ENCODE peak calls at places on chromosome 18, in four cellular contexts. O is A549, B is uterus, T is H1. U is an unnamed sample.

GRCh38 chr18:63290456-63291200 is 28.9 kb downstream of the BCL2 start:
- DNase-seq in O (no peak), B (peak; percentile 37), T (no peak), U (no peak)

GRCh38 chr18:23851470-23852002 is 162.3 kb downstream of the LAMA3 start:
- DNase-seq in O (no peak), B (no peak), T (no peak), U (no peak)

GRCh38 chr18:24914148-24914525 is 437.8 kb downstream of the ZNF521 start:
- DNase-seq in O (no peak), B (no peak), T (no peak), U (no peak)

GRCh38 chr18:69490813-69491212 is 90.1 kb downstream of the DOK6 start:
- DNase-seq in O (no peak), B (no peak), T (no peak), U (no peak)

GRCh38 chr18:77444385-77444784 is 194.7 kb downstream of the GALR1 start:
- DNase-seq in O (no peak), B (no peak), T (no peak), U (no peak)

GRCh38 chr18:5466256-5466655 is 77.5 kb downstream of the EPB41L3 start:
- DNase-seq in O (no peak), B (no peak), T (no peak), U (no peak)

GRCh38 chr18:26546875-26547301 is 1.5 kb downstream of the KCTD1 start:
- DNase-seq in O (no peak), B (no peak), T (peak; percentile 72), U (no peak)

GRCh38 chr18:77096936-77097886 is 35.4 kb downstream of the MBP start:
- DNase-seq in O (no peak), B (no peak), T (peak; percentile 68), U (no peak)

GRCh38 chr18:74840492-74841167 is 243.0 kb downstream of the ZNF407 start:
- DNase-seq in O (peak; percentile 51), B (no peak), T (no peak), U (no peak)

GRCh38 chr18:79863946-79864725 is 66.4 kb downstream of the KCNG2 start:
- DNase-seq in O (no peak), B (no peak), T (peak; percentile 42), U (no peak)

GRCh38 chr18:49752095-49752457 is 61.3 kb downstream of the ACAA2 start:
- DNase-seq in O (no peak), B (no peak), T (peak; percentile 34), U (no peak)

GRCh38 chr18:61606759-61607158 is 273.5 kb downstream of the CDH20 start:
- DNase-seq in O (peak; percentile 74), B (peak; percentile 66), T (peak; percentile 54), U (peak; percentile 30)

GRCh38 chr18:79345366-79345765 is 50.4 kb upstream of the NFATC1 start:
- DNase-seq in O (no peak), B (no peak), T (no peak), U (no peak)

GRCh38 chr18:3340682-3341097 is 78.8 kb downstream of the MYL12B start:
- DNase-seq in O (no peak), B (no peak), T (no peak), U (no peak)

GRCh38 chr18:29018976-29019375 is 842.0 kb upstream of the CDH2 start:
- DNase-seq in O (no peak), B (no peak), T (no peak), U (no peak)

GRCh38 chr18:13283746-13284145 is 65.2 kb downstream of the LDLRAD4 start:
- DNase-seq in O (no peak), B (no peak), T (no peak), U (no peak)

GRCh38 chr18:13626544-13626908 is 99.8 kb downstream of the FAM210A start:
- DNase-seq in O (no peak), B (no peak), T (no peak), U (no peak)

GRCh38 chr18:51724790-51725721 is 527.6 kb upstream of the MEX3C start:
- DNase-seq in O (no peak), B (no peak), T (no peak), U (no peak)

GRCh38 chr18:34592961-34593382 is 117.1 kb upstream of the DTNA start:
- DNase-seq in O (no peak), B (peak; percentile 33), T (peak; percentile 48), U (peak; percentile 19)

GRCh38 chr18:74499633-74500032 is 3.5 kb downstream of the CNDP2 start:
- DNase-seq in O (no peak), B (peak; percentile 60), T (no peak), U (peak; percentile 84)

GRCh38 chr18:46340716-46341115 is 236.5 kb downstream of the HAUS1 start:
- DNase-seq in O (no peak), B (no peak), T (no peak), U (no peak)

GRCh38 chr18:13232971-13233565 is 14.5 kb downstream of the LDLRAD4 start:
- DNase-seq in O (no peak), B (no peak), T (peak; percentile 46), U (no peak)

GRCh38 chr18:23998811-23999210 is 15.7 kb upstream of the TTC39C start:
- DNase-seq in O (peak; percentile 8), B (no peak), T (no peak), U (no peak)

GRCh38 chr18:70216788-70217187 is 11.3 kb upstream of the RTTN start:
- DNase-seq in O (no peak), B (no peak), T (no peak), U (no peak)

GRCh38 chr18:47772374-47773248 is 157.8 kb downstream of the SMAD2 start:
- DNase-seq in O (peak; percentile 72), B (no peak), T (peak; percentile 99), U (peak; percentile 77)
- H3K27ac ChIP-seq in O (peak overlapping the region; percentile 79), B (no peak overlapping the region), T (no peak overlapping the region), U (no peak overlapping the region)

DNA sequence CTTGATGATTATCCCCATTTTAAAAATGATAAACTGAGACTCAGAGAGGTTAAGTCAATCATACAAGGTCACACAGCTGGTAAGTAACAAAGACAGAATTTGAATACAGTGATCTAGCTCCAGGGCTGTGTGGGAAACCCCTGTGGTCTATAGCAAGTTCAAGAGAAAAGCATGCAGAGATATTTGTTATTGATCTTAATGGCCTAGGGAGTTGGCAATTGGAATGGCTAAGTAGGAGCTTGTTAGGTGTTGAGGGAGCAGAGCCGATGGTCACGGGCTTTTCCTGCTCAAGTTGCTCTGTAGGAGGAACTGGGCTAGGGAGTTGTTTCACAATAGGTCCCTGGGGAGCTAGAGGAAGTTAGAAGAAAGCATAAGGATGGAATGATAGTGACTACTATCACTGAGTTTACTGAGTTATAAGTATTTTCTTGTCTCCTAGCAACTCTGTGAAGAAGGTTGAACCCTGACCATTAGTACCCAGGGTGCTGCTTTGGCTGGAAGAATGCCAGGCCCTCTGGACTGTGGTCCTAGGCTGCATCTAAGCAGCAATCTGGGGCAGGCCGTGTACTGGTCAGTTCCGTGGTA is 30.0 kb downstream of the RNF125 start:
- DNase-seq in O (peak; percentile 49), B (peak; percentile 30), T (no peak), U (peak; percentile 68)
- H3K27ac ChIP-seq in O (no peak overlapping the region), B (no peak overlapping the region), T (no peak overlapping the region), U (peak overlapping the region; percentile 72)

DNA sequence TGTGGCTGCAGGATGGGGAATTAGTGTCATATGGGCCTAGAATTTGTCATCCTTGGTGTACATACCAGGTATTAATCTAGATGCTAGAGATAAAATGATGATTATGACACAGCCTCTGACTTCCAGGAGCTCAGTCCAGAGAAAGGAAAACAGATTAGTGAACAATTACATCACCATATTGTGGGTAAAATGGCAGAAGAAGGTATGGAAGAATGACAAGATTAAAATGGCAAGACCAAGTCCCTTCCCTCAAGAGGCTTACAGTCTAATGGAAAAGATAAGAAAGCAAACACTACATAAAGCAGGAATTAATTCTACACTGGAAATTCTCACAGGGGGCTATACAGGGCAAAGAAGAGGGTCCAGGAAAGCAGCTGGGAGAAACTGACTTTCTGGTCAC is 25.9 kb upstream of the TYMS start:
- DNase-seq in O (no peak), B (no peak), T (no peak), U (no peak)
- H3K27ac ChIP-seq in O (no peak overlapping the region), B (no peak overlapping the region), T (no peak overlapping the region), U (no peak overlapping the region)

DNA sequence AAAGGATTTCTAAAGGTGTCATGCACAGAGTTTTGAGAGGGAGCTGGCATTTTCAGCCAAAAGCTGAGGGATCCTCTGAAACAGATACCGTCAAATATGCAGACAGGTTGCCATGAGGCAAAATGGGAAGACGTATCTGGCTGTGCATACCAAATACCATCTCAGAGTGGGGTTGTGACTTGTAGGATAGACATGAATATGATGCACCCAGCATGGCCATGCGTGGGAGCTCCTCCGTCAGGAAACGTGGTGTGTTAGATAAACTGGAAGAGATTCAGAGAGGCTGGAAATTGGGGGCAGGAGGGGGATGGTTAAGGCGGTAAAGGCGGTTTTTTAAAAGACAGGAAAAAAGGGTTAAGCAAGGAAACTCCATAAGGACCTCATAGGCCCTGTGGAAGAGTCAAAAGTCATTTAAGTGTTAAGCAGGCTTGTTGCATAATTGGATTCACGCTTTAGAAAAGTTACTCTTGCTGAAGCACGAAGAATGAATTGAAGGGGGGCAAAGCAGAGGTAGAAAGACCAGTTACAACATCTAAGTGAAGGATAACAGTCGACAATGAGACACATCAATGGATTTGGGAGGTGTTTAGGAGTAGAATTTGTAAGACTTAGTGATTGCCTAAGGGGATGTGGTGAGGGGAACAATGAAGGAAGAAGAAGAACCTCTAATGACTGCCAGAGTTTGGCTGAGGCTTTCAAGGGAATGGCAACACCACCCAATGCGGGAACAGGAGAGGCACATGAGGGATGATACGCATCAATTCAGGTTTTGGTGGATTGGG is 139.6 kb upstream of the CTAGE1 start:
- DNase-seq in O (no peak), B (no peak), T (no peak), U (no peak)
- H3K27ac ChIP-seq in O (peak overlapping the region; percentile 16), B (peak overlapping the region; percentile 23), T (no peak overlapping the region), U (no peak overlapping the region)

U was measured in transverse colon.